ENCODE peak calls at places on chromosomes 11 and 22, in nine cellular contexts. J is myocyte; O is endothelial cell; F is DMS153; N is amniotic epithelial cell; B is activated CD4-positive, CD25-positive, alpha-beta regulatory T cell; L is Kasumi-1; Y is cardiac muscle cell; K is fibroblast of pulmonary artery. V is an unnamed sample.
A peak's percentile ranks its signal among the peaks of the same experiment; 100 is the strongest.

GRCh38 chr11:10659339-10660216 is 34.0 kb downstream of the IRAG1 start:
- DNase-seq in J (peak; percentile 80), O (no peak), F (no peak), N (peak; percentile 89), B (no peak), L (peak; percentile 7), Y (no peak), K (peak; percentile 85), V (peak; percentile 92)

GRCh38 chr11:44162004-44162403 is 66.5 kb downstream of the EXT2 start:
- DNase-seq in J (no peak), O (no peak), F (no peak), N (no peak), B (no peak), L (no peak), Y (no peak), K (no peak), V (no peak)

GRCh38 chr11:6576471-6577373 is 26.7 kb downstream of the RRP8 start:
- DNase-seq in J (peak; percentile 65), O (no peak), F (no peak), N (peak; percentile 86), B (no peak), L (no peak), Y (no peak), K (peak; percentile 77), V (peak; percentile 89)

GRCh38 chr22:33163815-33164214 is 105.6 kb upstream of the SYN3 start:
- DNase-seq in J (no peak), O (no peak), F (peak; percentile 28), N (no peak), B (no peak), L (no peak), Y (no peak), K (no peak), V (no peak)

GRCh38 chr22:21972293-21972779 is 10.3 kb downstream of the TOP3B start:
- DNase-seq in J (peak; percentile 40), O (peak; percentile 76), F (no peak), N (peak; percentile 19), B (peak; percentile 5), L (peak; percentile 36), Y (peak; percentile 49), K (peak; percentile 36), V (no peak)

GRCh38 chr11:119361056-119361787 is 14.7 kb upstream of the MFRP start:
- DNase-seq in J (peak; percentile 98), O (no peak), F (no peak), N (peak; percentile 97), B (no peak), L (peak; percentile 73), Y (peak; percentile 87), K (peak; percentile 56), V (peak; percentile 48)

GRCh38 chr22:30208631-30209603 is 37.6 kb downstream of the LIF start:
- DNase-seq in J (peak; percentile 65), O (no peak), F (no peak), N (peak; percentile 98), B (no peak), L (no peak), Y (no peak), K (peak; percentile 94), V (no peak)

GRCh38 chr11:111531687-111532364 is 8.7 kb upstream of the LAYN start:
- DNase-seq in J (peak; percentile 87), O (no peak), F (no peak), N (peak; percentile 97), B (no peak), L (peak; percentile 87), Y (no peak), K (peak; percentile 82), V (no peak)

GRCh38 chr11:70072471-70073187 is 5.5 kb upstream of the ANO1 start:
- DNase-seq in J (no peak), O (no peak), F (no peak), N (no peak), B (no peak), L (no peak), Y (no peak), K (no peak), V (no peak)

GRCh38 chr11:32580967-32581366 is 2.7 kb upstream of the EIF3M start:
- DNase-seq in J (no peak), O (no peak), F (no peak), N (peak; percentile 94), B (no peak), L (no peak), Y (no peak), K (peak; percentile 94), V (no peak)

GRCh38 chr11:67581469-67581868 is 2.1 kb upstream of the GSTP1 start:
- DNase-seq in J (no peak), O (no peak), F (peak; percentile 71), N (no peak), B (no peak), L (no peak), Y (no peak), K (no peak), V (no peak)

GRCh38 chr11:70552167-70552435 is 153.8 kb downstream of the CTTN start:
- DNase-seq in J (no peak), O (no peak), F (no peak), N (no peak), B (no peak), L (no peak), Y (no peak), K (no peak), V (no peak)

GRCh38 chr11:111446404-111447152 is 65.6 kb downstream of the BTG4 start:
- DNase-seq in J (peak; percentile 89), O (peak; percentile 72), F (peak; percentile 95), N (peak; percentile 94), B (peak; percentile 62), L (peak; percentile 100), Y (peak; percentile 82), K (peak; percentile 94), V (no peak)

GRCh38 chr22:48418831-48419230 is 1408.8 kb downstream of the BRD1 start:
- DNase-seq in J (no peak), O (no peak), F (no peak), N (no peak), B (no peak), L (no peak), Y (no peak), K (no peak), V (no peak)

GRCh38 chr11:28529540-28530410 is 421.6 kb downstream of the METTL15 start:
- DNase-seq in J (peak; percentile 85), O (peak; percentile 15), F (no peak), N (peak; percentile 66), B (no peak), L (peak; percentile 43), Y (peak; percentile 70), K (peak; percentile 85), V (no peak)

GRCh38 chr11:69380921-69381581 is 87.1 kb downstream of the MYEOV start:
- DNase-seq in J (peak; percentile 47), O (no peak), F (no peak), N (no peak), B (no peak), L (no peak), Y (no peak), K (no peak), V (no peak)

GRCh38 chr11:112795142-112795815 is 165.9 kb upstream of the NCAM1 start:
- DNase-seq in J (peak; percentile 97), O (peak; percentile 63), F (no peak), N (peak; percentile 50), B (no peak), L (peak; percentile 26), Y (no peak), K (peak; percentile 69), V (no peak)

GRCh38 chr11:1167751-1168231 is 10.0 kb downstream of the MUC5AC start:
- DNase-seq in J (no peak), O (no peak), F (no peak), N (no peak), B (no peak), L (no peak), Y (no peak), K (no peak), V (no peak)

GRCh38 chr11:67572747-67573419 is 10.7 kb upstream of the GSTP1 start:
- DNase-seq in J (peak; percentile 86), O (peak; percentile 47), F (peak; percentile 70), N (peak; percentile 39), B (no peak), L (peak; percentile 37), Y (peak; percentile 79), K (peak; percentile 65), V (no peak)

GRCh38 chr22:48240935-48241230 is 1478.4 kb downstream of the TBC1D22A start:
- DNase-seq in J (no peak), O (no peak), F (no peak), N (no peak), B (no peak), L (no peak), Y (no peak), K (no peak), V (no peak)

GRCh38 chr11:44409558-44410236 is 99.8 kb upstream of the ALX4 start:
- DNase-seq in J (no peak), O (no peak), F (no peak), N (no peak), B (no peak), L (no peak), Y (no peak), K (no peak), V (no peak)

GRCh38 chr22:44497218-44497903 is 672 bp downstream of the RTL6 start:
- DNase-seq in J (peak; percentile 59), O (no peak), F (no peak), N (no peak), B (no peak), L (no peak), Y (no peak), K (peak; percentile 26), V (no peak)

GRCh38 chr22:17086750-17087149 is 1.9 kb downstream of the IL17RA start:
- DNase-seq in J (no peak), O (no peak), F (no peak), N (no peak), B (no peak), L (no peak), Y (no peak), K (no peak), V (no peak)

GRCh38 chr11:26947904-26948639 is 45.8 kb upstream of the FIBIN start:
- DNase-seq in J (no peak), O (no peak), F (no peak), N (peak; percentile 74), B (no peak), L (no peak), Y (no peak), K (no peak), V (no peak)